ENCODE peak calls at places on chromosomes 4 and X, in seven cellular contexts. B is NCI-H2081; O is fibroblast of the conjunctiva; K is activated naive CD8-positive, alpha-beta T cell treated with anti-CD3 and anti-CD28 coated beads for 36 hours; W is natural killer cell treated with Interleukin-12 subunit alpha and Interleukin-12 subunit beta and Interleukin-15 and Interleukin-18, amount 100 ng/mL, for 72 hours; Y is progenitor cell of endocrine pancreas; L is neural crest cell. D is an unnamed sample.

GRCh38 chrX:17788439-17788838 is 51.1 kb downstream of the SCML1 start:
- DNase-seq in B (peak), O (no peak), K (peak), W (no peak), Y (no peak), L (peak), D (peak)

GRCh38 chrX:3548743-3549441 is 164.6 kb downstream of the PRKX start:
- DNase-seq in B (peak), O (peak), K (no peak), W (no peak), Y (no peak), L (no peak), D (peak)

GRCh38 chr4:123301942-123302341 is 94.7 kb upstream of the SPRY1 start:
- DNase-seq in B (no peak), O (no peak), K (no peak), W (no peak), Y (no peak), L (no peak), D (no peak)

GRCh38 chr4:42015438-42015837 is 25.1 kb downstream of the SLC30A9 start:
- DNase-seq in B (no peak), O (no peak), K (no peak), W (no peak), Y (no peak), L (no peak), D (no peak)

GRCh38 chr4:96753216-96753615 is 913.3 kb downstream of the PDHA2 start:
- DNase-seq in B (no peak), O (no peak), K (no peak), W (no peak), Y (no peak), L (no peak), D (no peak)

GRCh38 chrX:44400588-44400987 is 57.1 kb upstream of the EFHC2 start:
- DNase-seq in B (no peak), O (peak), K (peak), W (no peak), Y (no peak), L (no peak), D (peak)

GRCh38 chr4:169102011-169102410 is 92.0 kb upstream of the CBR4 start:
- DNase-seq in B (no peak), O (no peak), K (no peak), W (no peak), Y (no peak), L (no peak), D (no peak)

GRCh38 chrX:65451663-65452062 is 82.9 kb downstream of the LAS1L start:
- DNase-seq in B (no peak), O (peak), K (no peak), W (no peak), Y (no peak), L (peak), D (no peak)

GRCh38 chr4:158998624-158999023 is 104.3 kb upstream of the RAPGEF2 start:
- DNase-seq in B (peak), O (no peak), K (no peak), W (no peak), Y (no peak), L (no peak), D (peak)

GRCh38 chr4:88352062-88352461 is 26.6 kb upstream of the HERC6 start:
- DNase-seq in B (no peak), O (no peak), K (no peak), W (no peak), Y (no peak), L (no peak), D (peak)

GRCh38 chrX:51837451-51837850 is 56.0 kb upstream of the MAGED1 start:
- DNase-seq in B (no peak), O (no peak), K (no peak), W (no peak), Y (no peak), L (no peak), D (no peak)

GRCh38 chr4:28444886-28445496 is 1584.3 kb downstream of the STIM2 start:
- DNase-seq in B (no peak), O (no peak), K (no peak), W (no peak), Y (no peak), L (no peak), D (no peak)

GRCh38 chr4:17619416-17620105 is 5.1 kb downstream of the MED28 start:
- DNase-seq in B (no peak), O (peak), K (no peak), W (no peak), Y (no peak), L (no peak), D (peak)